ENCODE peak calls at places on chromosomes 12 and 14, in seven cellular contexts. Z, E, Y, A, S, F and U are unnamed samples.

GRCh38 chr12:12779529-12779928 is 5.9 kb upstream of the APOLD1 start:
- DNase-seq in Z (no peak), E (no peak), Y (peak; percentile 92), A (no peak), S (peak; percentile 58), F (peak; percentile 50), U (no peak)

GRCh38 chr12:89636054-89636775 is 72.4 kb downstream of the ATP2B1 start:
- DNase-seq in Z (no peak), E (no peak), Y (no peak), A (no peak), S (no peak), F (no peak), U (no peak)

GRCh38 chr14:93709249-93709648 is 79.0 kb downstream of the PRIMA1 start:
- DNase-seq in Z (no peak), E (no peak), Y (no peak), A (no peak), S (no peak), F (no peak), U (no peak)

GRCh38 chr12:70955415-70955814 is 34.9 kb upstream of the PTPRR start:
- DNase-seq in Z (no peak), E (no peak), Y (no peak), A (no peak), S (no peak), F (no peak), U (no peak)

GRCh38 chr12:120181991-120182631 is 12.4 kb downstream of the GCN1 start:
- DNase-seq in Z (no peak), E (no peak), Y (no peak), A (no peak), S (no peak), F (peak; percentile 98), U (no peak)

GRCh38 chr12:27645671-27646070 is 50.6 kb upstream of the REP15 start:
- DNase-seq in Z (no peak), E (no peak), Y (no peak), A (no peak), S (no peak), F (no peak), U (no peak)

GRCh38 chr12:99985129-99985570 is 414 bp upstream of the ANKS1B start:
- DNase-seq in Z (no peak), E (no peak), Y (peak; percentile 7), A (no peak), S (no peak), F (peak; percentile 35), U (peak; percentile 52)

GRCh38 chr12:108828774-108829173 is 28.6 kb downstream of the SSH1 start:
- DNase-seq in Z (no peak), E (no peak), Y (no peak), A (no peak), S (no peak), F (no peak), U (no peak)

GRCh38 chr12:57343703-57344378 is 87.0 kb downstream of the R3HDM2 start:
- DNase-seq in Z (no peak), E (peak; percentile 27), Y (no peak), A (no peak), S (no peak), F (no peak), U (no peak)

GRCh38 chr14:93984070-93984469 is 7.7 kb upstream of the ASB2 start:
- DNase-seq in Z (no peak), E (no peak), Y (no peak), A (no peak), S (no peak), F (no peak), U (no peak)

GRCh38 chr14:105203057-105203494 is 22.0 kb upstream of the NUDT14 start:
- DNase-seq in Z (no peak), E (peak; percentile 85), Y (peak; percentile 65), A (no peak), S (peak; percentile 75), F (peak; percentile 68), U (peak; percentile 28)

GRCh38 chr14:65432361-65432948 is 19.9 kb downstream of the FUT8 start:
- DNase-seq in Z (no peak), E (no peak), Y (no peak), A (no peak), S (no peak), F (no peak), U (no peak)

GRCh38 chr12:84599539-84599938 is 313.1 kb downstream of the SLC6A15 start:
- DNase-seq in Z (no peak), E (no peak), Y (peak; percentile 20), A (peak; percentile 2), S (peak; percentile 77), F (no peak), U (no peak)

GRCh38 chr12:50536831-50537537 is 32.2 kb downstream of the DIP2B start:
- DNase-seq in Z (no peak), E (no peak), Y (no peak), A (no peak), S (no peak), F (peak; percentile 24), U (no peak)

GRCh38 chr12:46244997-46245396 is 23.8 kb downstream of the SLC38A1 start:
- DNase-seq in Z (no peak), E (no peak), Y (no peak), A (no peak), S (no peak), F (no peak), U (no peak)

GRCh38 chr12:116426391-116427136 is 132.6 kb upstream of the MAP1LC3B2 start:
- DNase-seq in Z (no peak), E (no peak), Y (peak; percentile 47), A (no peak), S (peak; percentile 89), F (no peak), U (no peak)

GRCh38 chr12:107372229-107372658 is 278.9 kb upstream of the CRY1 start:
- DNase-seq in Z (no peak), E (no peak), Y (no peak), A (no peak), S (peak; percentile 97), F (peak; percentile 20), U (no peak)

GRCh38 chr14:25400607-25401206 is 350.8 kb upstream of the STXBP6 start:
- DNase-seq in Z (peak; percentile 22), E (no peak), Y (peak; percentile 63), A (peak; percentile 31), S (peak; percentile 79), F (peak; percentile 87), U (peak; percentile 54)

GRCh38 chr12:26017484-26018211 is 59.2 kb downstream of the RASSF8 start:
- DNase-seq in Z (no peak), E (peak; percentile 33), Y (peak; percentile 40), A (no peak), S (peak; percentile 79), F (peak; percentile 83), U (peak; percentile 37)

GRCh38 chr12:112599871-112600270 is 181.1 kb downstream of the PTPN11 start:
- DNase-seq in Z (no peak), E (no peak), Y (no peak), A (peak; percentile 45), S (peak; percentile 18), F (no peak), U (no peak)

GRCh38 chr14:54603362-54603761 is 36.4 kb downstream of the SAMD4A start:
- DNase-seq in Z (no peak), E (no peak), Y (no peak), A (no peak), S (peak; percentile 30), F (no peak), U (no peak)

GRCh38 chr14:71355324-71356201 is 448.3 kb downstream of the PCNX1 start:
- DNase-seq in Z (no peak), E (peak; percentile 37), Y (no peak), A (no peak), S (peak; percentile 69), F (no peak), U (no peak)

GRCh38 chr14:22737052-22737451 is 29.4 kb upstream of the OXA1L start:
- DNase-seq in Z (no peak), E (peak; percentile 74), Y (no peak), A (no peak), S (no peak), F (no peak), U (peak; percentile 69)

GRCh38 chr14:83548061-83548839 is 1981.7 kb upstream of the FLRT2 start:
- DNase-seq in Z (no peak), E (no peak), Y (no peak), A (no peak), S (no peak), F (no peak), U (no peak)

GRCh38 chr12:66662179-66662578 is 16.7 kb downstream of the GRIP1 start:
- DNase-seq in Z (no peak), E (no peak), Y (no peak), A (no peak), S (no peak), F (no peak), U (no peak)

GRCh38 chr12:30457621-30458289 is 237.9 kb downstream of the IPO8 start:
- DNase-seq in Z (no peak), E (no peak), Y (peak; percentile 70), A (peak; percentile 22), S (peak; percentile 81), F (peak; percentile 67), U (no peak)

GRCh38 chr12:113740699-113741098 is 225.4 kb downstream of the RBM19 start:
- DNase-seq in Z (no peak), E (no peak), Y (no peak), A (no peak), S (no peak), F (peak; percentile 52), U (no peak)

GRCh38 chr12:4270670-4271432 is 2.7 kb upstream of the CCND2 start:
- DNase-seq in Z (no peak), E (no peak), Y (peak; percentile 69), A (no peak), S (no peak), F (peak; percentile 70), U (peak; percentile 64)

GRCh38 chr12:102484017-102484731 is 3.8 kb upstream of the IGF1 start:
- DNase-seq in Z (no peak), E (peak; percentile 41), Y (peak; percentile 71), A (peak; percentile 43), S (peak; percentile 73), F (peak; percentile 74), U (peak; percentile 78)

GRCh38 chr14:51581017-51581881 is 70.5 kb upstream of the FRMD6 start:
- DNase-seq in Z (no peak), E (no peak), Y (peak; percentile 49), A (no peak), S (no peak), F (no peak), U (no peak)

GRCh38 chr12:2834581-2835491 is at the start of gene NRIP2:
- DNase-seq in Z (no peak), E (no peak), Y (no peak), A (peak; percentile 72), S (peak; percentile 20), F (no peak), U (no peak)

GRCh38 chr14:74064883-74065282 is 19.4 kb downstream of the ALDH6A1 start:
- DNase-seq in Z (no peak), E (no peak), Y (no peak), A (no peak), S (no peak), F (no peak), U (no peak)

GRCh38 chr12:132284071-132284492 is 45.3 kb downstream of the GALNT9 start:
- DNase-seq in Z (no peak), E (no peak), Y (no peak), A (no peak), S (peak; percentile 45), F (no peak), U (no peak)

GRCh38 chr14:59044707-59045106 is 143.8 kb upstream of the DAAM1 start:
- DNase-seq in Z (no peak), E (no peak), Y (no peak), A (no peak), S (no peak), F (no peak), U (no peak)

GRCh38 chr14:76589246-76589645 is 172.0 kb upstream of the VASH1 start:
- DNase-seq in Z (no peak), E (no peak), Y (no peak), A (no peak), S (no peak), F (no peak), U (no peak)

GRCh38 chr12:50515587-50515986 is 10.8 kb downstream of the DIP2B start:
- DNase-seq in Z (no peak), E (no peak), Y (no peak), A (no peak), S (no peak), F (no peak), U (no peak)

GRCh38 chr12:121278450-121279375 is 17.8 kb downstream of the CAMKK2 start:
- DNase-seq in Z (no peak), E (no peak), Y (no peak), A (no peak), S (no peak), F (no peak), U (no peak)

GRCh38 chr12:94172973-94173372 is 24.6 kb downstream of the PLXNC1 start:
- DNase-seq in Z (no peak), E (no peak), Y (no peak), A (no peak), S (no peak), F (no peak), U (peak; percentile 82)